ENCODE peak calls at places on chromosome 3, in ten cellular contexts. U, V, T, B, L, W, A, N, E and J are unnamed samples.

GRCh38 chr3:34067442-34068130 is 269.2 kb downstream of the PDCD6IP start:
- DNase-seq in U (no peak), V (no peak), T (no peak), B (no peak), L (no peak), W (no peak), A (no peak), N (no peak), E (no peak), J (peak)

GRCh38 chr3:167406876-167407492 is 26.9 kb upstream of the ZBBX start:
- DNase-seq in U (peak), V (no peak), T (peak), B (peak), L (no peak), W (peak), A (peak), N (no peak), E (peak), J (peak)

GRCh38 chr3:107224001-107224596 is 153.1 kb upstream of the CCDC54 start:
- DNase-seq in U (no peak), V (no peak), T (no peak), B (no peak), L (no peak), W (no peak), A (no peak), N (no peak), E (no peak), J (no peak)

GRCh38 chr3:170802164-170803151 is 67.5 kb downstream of the RPL22L1 start:
- DNase-seq in U (peak), V (peak), T (peak), B (peak), L (no peak), W (peak), A (no peak), N (no peak), E (no peak), J (no peak)

GRCh38 chr3:177615015-177615414 is 417.7 kb upstream of the TBL1XR1 start:
- DNase-seq in U (peak), V (peak), T (peak), B (peak), L (no peak), W (peak), A (no peak), N (peak), E (peak), J (no peak)

GRCh38 chr3:29389362-29389761 is 108.5 kb downstream of the RBMS3 start:
- DNase-seq in U (no peak), V (no peak), T (no peak), B (no peak), L (no peak), W (no peak), A (no peak), N (no peak), E (no peak), J (no peak)

GRCh38 chr3:158434412-158435038 is 136.5 kb upstream of the MLF1 start:
- DNase-seq in U (no peak), V (peak), T (peak), B (peak), L (no peak), W (peak), A (peak), N (no peak), E (peak), J (peak)

GRCh38 chr3:70386043-70386442 is 73.6 kb upstream of the MDFIC2 start:
- DNase-seq in U (no peak), V (no peak), T (no peak), B (no peak), L (no peak), W (no peak), A (no peak), N (no peak), E (no peak), J (no peak)

GRCh38 chr3:111864821-111865656 is 6.0 kb downstream of the PHLDB2 start:
- DNase-seq in U (no peak), V (peak), T (peak), B (no peak), L (no peak), W (peak), A (no peak), N (no peak), E (peak), J (no peak)

GRCh38 chr3:42590989-42591756 is 513 bp downstream of the SS18L2 start:
- DNase-seq in U (no peak), V (no peak), T (no peak), B (no peak), L (no peak), W (no peak), A (no peak), N (peak), E (no peak), J (no peak)

GRCh38 chr3:42535981-42536784 is 33.7 kb downstream of the VIPR1 start:
- DNase-seq in U (peak), V (peak), T (peak), B (peak), L (no peak), W (peak), A (peak), N (no peak), E (peak), J (no peak)